ENCODE peak calls at places on chromosome 22, in four cellular contexts. One of them, this sample, is unnamed.

GRCh38 chr22:28999510-29000224 is 62.0 kb downstream of the C22orf31 start:
- DNase-seq in stimulated activated CD4-positive, alpha-beta T cell treated with anti-CD3 and anti-CD28 coated beads, Interleukin-2, amount 100 ng/mL, for 24 hours: no peak
- DNase-seq in neural progenitor cell: no peak
- DNase-seq in activated naive CD8-positive, alpha-beta T cell treated with anti-CD3 and anti-CD28 coated beads for 36 hours: no peak
- DNase-seq in this sample: no peak

GRCh38 chr22:45497268-45497667 is 5.4 kb upstream of the FBLN1 start:
- DNase-seq in stimulated activated CD4-positive, alpha-beta T cell treated with anti-CD3 and anti-CD28 coated beads, Interleukin-2, amount 100 ng/mL, for 24 hours: no peak
- DNase-seq in neural progenitor cell: no peak
- DNase-seq in activated naive CD8-positive, alpha-beta T cell treated with anti-CD3 and anti-CD28 coated beads for 36 hours: no peak
- DNase-seq in this sample: no peak

GRCh38 chr22:42169055-42169469 is 38.5 kb upstream of the CYP2D6 start:
- DNase-seq in stimulated activated CD4-positive, alpha-beta T cell treated with anti-CD3 and anti-CD28 coated beads, Interleukin-2, amount 100 ng/mL, for 24 hours: peak
- DNase-seq in neural progenitor cell: peak
- DNase-seq in activated naive CD8-positive, alpha-beta T cell treated with anti-CD3 and anti-CD28 coated beads for 36 hours: peak
- DNase-seq in this sample: peak

GRCh38 chr22:45472426-45472825 is 30.3 kb upstream of the FBLN1 start:
- DNase-seq in stimulated activated CD4-positive, alpha-beta T cell treated with anti-CD3 and anti-CD28 coated beads, Interleukin-2, amount 100 ng/mL, for 24 hours: no peak
- DNase-seq in neural progenitor cell: no peak
- DNase-seq in activated naive CD8-positive, alpha-beta T cell treated with anti-CD3 and anti-CD28 coated beads for 36 hours: no peak
- DNase-seq in this sample: no peak

GRCh38 chr22:48712558-48712957 is 1115.1 kb downstream of the BRD1 start:
- DNase-seq in stimulated activated CD4-positive, alpha-beta T cell treated with anti-CD3 and anti-CD28 coated beads, Interleukin-2, amount 100 ng/mL, for 24 hours: no peak
- DNase-seq in neural progenitor cell: no peak
- DNase-seq in activated naive CD8-positive, alpha-beta T cell treated with anti-CD3 and anti-CD28 coated beads for 36 hours: no peak
- DNase-seq in this sample: peak

GRCh38 chr22:36165161-36165560 is 4.6 kb upstream of the APOL3 start:
- DNase-seq in stimulated activated CD4-positive, alpha-beta T cell treated with anti-CD3 and anti-CD28 coated beads, Interleukin-2, amount 100 ng/mL, for 24 hours: no peak
- DNase-seq in neural progenitor cell: no peak
- DNase-seq in activated naive CD8-positive, alpha-beta T cell treated with anti-CD3 and anti-CD28 coated beads for 36 hours: no peak
- DNase-seq in this sample: no peak

GRCh38 chr22:30943368-30943767 is 25.2 kb downstream of the MORC2 start:
- DNase-seq in stimulated activated CD4-positive, alpha-beta T cell treated with anti-CD3 and anti-CD28 coated beads, Interleukin-2, amount 100 ng/mL, for 24 hours: peak
- DNase-seq in neural progenitor cell: no peak
- DNase-seq in activated naive CD8-positive, alpha-beta T cell treated with anti-CD3 and anti-CD28 coated beads for 36 hours: peak
- DNase-seq in this sample: no peak

GRCh38 chr22:25930083-25930482 is 188.1 kb downstream of the MYO18B start:
- DNase-seq in stimulated activated CD4-positive, alpha-beta T cell treated with anti-CD3 and anti-CD28 coated beads, Interleukin-2, amount 100 ng/mL, for 24 hours: no peak
- DNase-seq in neural progenitor cell: no peak
- DNase-seq in activated naive CD8-positive, alpha-beta T cell treated with anti-CD3 and anti-CD28 coated beads for 36 hours: no peak
- DNase-seq in this sample: peak

GRCh38 chr22:28105396-28105795 is 186.3 kb upstream of the PITPNB start:
- DNase-seq in stimulated activated CD4-positive, alpha-beta T cell treated with anti-CD3 and anti-CD28 coated beads, Interleukin-2, amount 100 ng/mL, for 24 hours: no peak
- DNase-seq in neural progenitor cell: no peak
- DNase-seq in activated naive CD8-positive, alpha-beta T cell treated with anti-CD3 and anti-CD28 coated beads for 36 hours: no peak
- DNase-seq in this sample: no peak

GRCh38 chr22:29703595-29704195 is 16.1 kb upstream of the CABP7 start:
- DNase-seq in stimulated activated CD4-positive, alpha-beta T cell treated with anti-CD3 and anti-CD28 coated beads, Interleukin-2, amount 100 ng/mL, for 24 hours: no peak
- DNase-seq in neural progenitor cell: no peak
- DNase-seq in activated naive CD8-positive, alpha-beta T cell treated with anti-CD3 and anti-CD28 coated beads for 36 hours: no peak
- DNase-seq in this sample: no peak

GRCh38 chr22:32477608-32478007 is 3.0 kb downstream of the FBXO7 start:
- DNase-seq in stimulated activated CD4-positive, alpha-beta T cell treated with anti-CD3 and anti-CD28 coated beads, Interleukin-2, amount 100 ng/mL, for 24 hours: no peak
- DNase-seq in neural progenitor cell: no peak
- DNase-seq in activated naive CD8-positive, alpha-beta T cell treated with anti-CD3 and anti-CD28 coated beads for 36 hours: no peak
- DNase-seq in this sample: no peak

GRCh38 chr22:42959472-42960145 is 55.3 kb downstream of the PACSIN2 start:
- DNase-seq in stimulated activated CD4-positive, alpha-beta T cell treated with anti-CD3 and anti-CD28 coated beads, Interleukin-2, amount 100 ng/mL, for 24 hours: no peak
- DNase-seq in neural progenitor cell: no peak
- DNase-seq in activated naive CD8-positive, alpha-beta T cell treated with anti-CD3 and anti-CD28 coated beads for 36 hours: no peak
- DNase-seq in this sample: peak

GRCh38 chr22:23243006-23243573 is 62.8 kb downstream of the BCR start:
- DNase-seq in stimulated activated CD4-positive, alpha-beta T cell treated with anti-CD3 and anti-CD28 coated beads, Interleukin-2, amount 100 ng/mL, for 24 hours: peak
- DNase-seq in neural progenitor cell: peak
- DNase-seq in activated naive CD8-positive, alpha-beta T cell treated with anti-CD3 and anti-CD28 coated beads for 36 hours: peak
- DNase-seq in this sample: peak